ENCODE peak calls at places on chromosome 22, in five cellular contexts. W is activated CD4-positive, CD25-positive, alpha-beta regulatory T cell treated with anti-CD3 and anti-CD28 coated beads, Interleukin-2, amount 50 U/mL, for 72 hours; Q is lower leg skin; B is cardiac muscle cell; O is HCEC 1CT. A is an unnamed sample.

GRCh38 chr22:20267441-20268288 is 453 bp downstream of the RTN4R start:
- DNase-seq in W (no peak), B (no peak), Q (no peak), O (no peak), A (no peak)

GRCh38 chr22:48427731-48428211 is 1399.9 kb downstream of the BRD1 start:
- DNase-seq in W (no peak), O (no peak), B (no peak), Q (no peak), A (no peak)

GRCh38 chr22:31155425-31155824 is 4.6 kb upstream of the RNF185 start:
- DNase-seq in Q (no peak), W (no peak), B (peak), O (peak), A (no peak)

GRCh38 chr22:23576681-23577080 is 3.4 kb downstream of the IGLL1 start:
- DNase-seq in W (no peak), O (no peak), Q (no peak), B (no peak), A (peak)

GRCh38 chr22:26610072-26610958 is 7.5 kb downstream of the CRYBB1 start:
- DNase-seq in B (peak), O (peak), Q (no peak), W (no peak), A (peak)

GRCh38 chr22:37996079-37996478 is 11.7 kb upstream of the SOX10 start:
- DNase-seq in O (no peak), B (no peak), Q (no peak), W (no peak), A (no peak)

GRCh38 chr22:46661221-46661851 is 41.1 kb downstream of the GRAMD4 start:
- DNase-seq in W (peak), O (peak), B (peak), Q (no peak), A (peak)

GRCh38 chr22:38973289-38974169 is 8.6 kb upstream of the APOBEC3B start:
- DNase-seq in B (peak), Q (no peak), O (no peak), W (peak), A (peak)

GRCh38 chr22:45602824-45603301 is 68.8 kb upstream of the ATXN10 start:
- DNase-seq in Q (no peak), W (no peak), B (peak), O (no peak), A (no peak)

GRCh38 chr22:36753120-36753802 is 22.7 kb downstream of the IFT27 start:
- DNase-seq in Q (peak), W (no peak), O (no peak), B (no peak), A (no peak)

GRCh38 chr22:43270314-43270908 is 72.8 kb downstream of the SCUBE1 start:
- DNase-seq in W (no peak), O (no peak), B (peak), Q (no peak), A (no peak)

GRCh38 chr22:20002098-20002497 is 14.5 kb downstream of the ARVCF start:
- DNase-seq in B (no peak), W (no peak), O (no peak), Q (no peak), A (no peak)

GRCh38 chr22:23256138-23256932 is 76.0 kb downstream of the BCR start:
- DNase-seq in W (no peak), B (no peak), O (no peak), Q (no peak), A (no peak)

GRCh38 chr22:45263790-45264269 is 20.9 kb upstream of the UPK3A start:
- DNase-seq in W (no peak), B (peak), O (peak), Q (peak), A (no peak)

GRCh38 chr22:30460147-30460546 is 11.7 kb downstream of the SEC14L3 start:
- DNase-seq in Q (no peak), O (no peak), B (no peak), W (no peak), A (no peak)

GRCh38 chr22:20205964-20206708 is 55.3 kb upstream of the CCDC188 start:
- DNase-seq in Q (peak), W (peak), B (peak), O (peak), A (peak)

GRCh38 chr22:25012743-25013142 is 60.2 kb downstream of the KIAA1671 start:
- DNase-seq in W (no peak), Q (no peak), B (no peak), O (no peak), A (no peak)

GRCh38 chr22:48496987-48497650 is 1330.6 kb downstream of the BRD1 start:
- DNase-seq in B (no peak), W (no peak), Q (no peak), O (no peak), A (no peak)

GRCh38 chr22:48906177-48906835 is 921.4 kb downstream of the BRD1 start:
- DNase-seq in W (no peak), Q (peak), O (no peak), B (no peak), A (peak)

GRCh38 chr22:20581503-20582170 is 74.2 kb downstream of the MED15 start:
- DNase-seq in B (no peak), Q (no peak), O (no peak), W (no peak), A (no peak)

GRCh38 chr22:20319041-20319744 is 667 bp downstream of the DGCR6L start:
- DNase-seq in W (no peak), Q (peak), O (peak), B (no peak), A (no peak)

GRCh38 chr22:47200273-47201051 is 438.0 kb downstream of the TBC1D22A start:
- DNase-seq in Q (peak), B (peak), W (no peak), O (no peak), A (peak)

GRCh38 chr22:35839811-35840739 is 122.4 kb downstream of the APOL5 start:
- DNase-seq in B (peak), O (peak), Q (peak), W (no peak), A (no peak)

GRCh38 chr22:49975543-49976389 is 15.2 kb downstream of the PIM3 start:
- DNase-seq in O (no peak), B (peak), Q (peak), W (peak), A (peak)

GRCh38 chr22:21457023-21457787 is 10.0 kb upstream of the TMEM191C start:
- DNase-seq in Q (peak), W (no peak), O (peak), B (no peak), A (peak)

GRCh38 chr22:31106001-31106571 is 1.3 kb downstream of the SELENOM start:
- DNase-seq in W (no peak), O (peak), B (no peak), Q (no peak), A (no peak)

GRCh38 chr22:20226760-20227350 is 41.3 kb downstream of the RTN4R start:
- DNase-seq in O (no peak), W (no peak), B (no peak), Q (no peak), A (no peak)

A was measured in activated effector memory CD4-positive, alpha-beta T cell treated with anti-CD3 and anti-CD28 coated beads, Interleukin-2, amount 50 U/mL, for 16 hours.